ENCODE peak calls at places on chromosomes 13 and 19, in four cellular contexts. E is stomach, K is SK-N-SH, R is breast epithelium. O is an unnamed sample.

GRCh38 chr19:40585677-40586422 is 9.2 kb downstream of the SHKBP1 start:
- DNase-seq in R (no peak), K (no peak), E (no peak), O (no peak)

GRCh38 chr19:4911314-4911713 is 2.0 kb downstream of the UHRF1 start:
- DNase-seq in R (no peak), K (no peak), E (no peak), O (no peak)

GRCh38 chr19:17333611-17334413 is 843 bp downstream of the ANO8 start:
- DNase-seq in K (no peak), R (no peak), E (peak), O (peak)

GRCh38 chr19:4337906-4338440 is 654 bp downstream of the STAP2 start:
- DNase-seq in R (no peak), E (peak), K (no peak), O (peak)

GRCh38 chr19:29618434-29618833 is 12.4 kb downstream of the POP4 start:
- DNase-seq in K (no peak), E (no peak), R (no peak), O (no peak)

GRCh38 chr19:32519023-32519422 is 62.0 kb upstream of the PDCD5 start:
- DNase-seq in E (no peak), R (no peak), K (no peak), O (no peak)

GRCh38 chr13:94239135-94239534 is 240.3 kb downstream of the DCT start:
- DNase-seq in R (no peak), K (no peak), E (no peak), O (no peak)

GRCh38 chr19:6802336-6803035 is 30.0 kb downstream of the VAV1 start:
- DNase-seq in E (peak), K (no peak), R (no peak), O (peak)

GRCh38 chr13:57624565-57625435 is 6.7 kb upstream of the PCDH17 start:
- DNase-seq in K (peak), E (no peak), R (no peak), O (peak)

GRCh38 chr13:113493315-113493951 is 2.9 kb upstream of the DCUN1D2 start:
- DNase-seq in K (no peak), R (no peak), E (no peak), O (no peak)

GRCh38 chr13:85386424-85386823 is 412.8 kb downstream of the SLITRK6 start:
- DNase-seq in E (no peak), R (no peak), K (peak), O (no peak)

DNA sequence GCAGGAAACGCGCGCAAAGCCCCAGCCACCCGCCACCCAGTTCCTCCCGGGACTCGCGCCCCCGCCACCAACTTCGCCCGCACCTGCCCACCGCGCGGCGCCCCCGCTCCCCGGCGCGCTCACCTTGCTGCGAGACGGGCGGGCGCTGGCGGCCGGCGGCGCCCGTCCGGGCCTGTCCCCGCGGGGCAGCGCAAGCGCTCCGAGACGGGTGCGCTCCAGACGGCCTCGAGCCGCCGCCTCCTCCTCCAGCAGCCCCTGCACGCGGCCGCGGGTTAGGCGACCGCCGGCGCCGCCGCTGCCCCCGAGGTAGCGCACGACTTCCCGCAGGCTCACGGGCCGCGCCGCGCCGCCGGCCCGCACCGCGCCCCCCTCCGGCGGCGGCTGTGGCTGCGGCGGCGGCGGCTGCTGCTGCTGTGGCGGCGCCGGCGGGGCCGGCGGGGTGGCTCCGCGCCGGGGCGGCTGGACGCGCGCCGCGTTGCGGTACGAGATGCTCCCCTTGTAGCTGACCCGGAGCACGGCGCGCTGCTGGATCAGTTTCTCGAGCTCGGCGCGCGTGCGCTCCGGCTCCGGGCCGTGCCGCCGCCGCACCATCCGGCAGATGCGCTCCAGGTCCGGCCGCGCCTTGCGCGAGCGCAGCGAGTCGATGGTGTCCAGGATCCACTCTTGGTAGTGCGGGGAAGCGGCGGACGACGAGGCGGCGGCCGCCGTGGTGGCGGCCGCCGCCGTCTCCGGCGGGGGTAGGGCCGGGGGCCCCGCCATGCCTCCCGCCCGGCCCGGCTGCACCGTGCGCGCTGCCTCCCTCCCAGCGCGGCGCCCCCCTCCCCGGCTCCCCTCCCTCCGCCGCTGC is 666 bp downstream of the SAMD1 start:
- DNase-seq in K (peak), E (peak), R (no peak), O (peak)
- TF ChIP-seq CTCF in K (no peak), E (no peak), R (no peak), O (no peak)

GRCh38 chr13:51455532-51455931 is 2.7 kb upstream of the INTS6 start:
- DNase-seq in R (no peak), K (no peak), E (no peak), O (no peak)

GRCh38 chr13:51453308-51453958 is 597 bp upstream of the INTS6 start:
- DNase-seq in E (no peak), R (peak), K (peak), O (peak)

GRCh38 chr13:51452391-51453307 is at the start of gene INTS6:
- DNase-seq in R (peak), K (peak), E (peak), O (peak)

GRCh38 chr13:51456510-51456909 is 3.7 kb upstream of the INTS6 start:
- DNase-seq in R (no peak), K (no peak), E (no peak), O (no peak)

GRCh38 chr13:51453959-51454703 is 1.3 kb upstream of the INTS6 start:
- DNase-seq in R (no peak), E (no peak), K (peak), O (peak)
- TF ChIP-seq POLR2AphosphoS5 in R (no peak), E (no peak), K (no peak), O (no peak)

GRCh38 chr19:45346449-45346848 is 5.9 kb downstream of the KLC3 start:
- DNase-seq in R (no peak), E (peak), K (no peak), O (no peak)
- TF ChIP-seq CTCF in R (no peak), E (no peak), K (no peak), O (no peak)

GRCh38 chr19:12400618-12401502 is at the start of gene ZNF799:
- DNase-seq in E (peak), R (peak), K (peak), O (peak)
- TF ChIP-seq POLR2AphosphoS5 in E (peak), R (peak), K (peak), O (peak)

O was measured in transverse colon.